ENCODE peak calls at places on chromosomes 13 and 19, in ten cellular contexts. Q, F, H, M, I, P, O, T, V and G are unnamed samples.

GRCh38 chr13:95485045-95485517 is 67.4 kb upstream of the CLDN10 start:
- DNase-seq in M (no peak), V (no peak), I (no peak), O (no peak), T (peak; percentile 30), P (no peak), H (peak; percentile 58), Q (no peak), F (no peak), G (no peak)

GRCh38 chr19:42153606-42154405 is 21.6 kb upstream of the POU2F2 start:
- DNase-seq in I (no peak), T (no peak), F (no peak), H (no peak), Q (no peak), P (no peak), O (no peak), M (no peak), V (no peak), G (peak; percentile 53)

GRCh38 chr13:30422056-30422914 is at the start of gene UBE2L5:
- DNase-seq in I (peak; percentile 82), P (peak; percentile 84), O (peak; percentile 66), V (peak; percentile 88), T (peak; percentile 78), H (peak; percentile 84), F (peak; percentile 74), Q (peak; percentile 31), M (peak; percentile 72), G (peak; percentile 85)

GRCh38 chr19:3693030-3693925 is 7.0 kb downstream of the PIP5K1C start:
- DNase-seq in O (no peak), H (no peak), I (no peak), T (no peak), F (no peak), P (no peak), Q (no peak), M (no peak), V (no peak), G (peak; percentile 57)

GRCh38 chr13:107531816-107532215 is 683.5 kb downstream of the LIG4 start:
- DNase-seq in T (no peak), H (no peak), F (no peak), I (no peak), O (no peak), Q (no peak), M (no peak), P (no peak), V (no peak), G (no peak)

GRCh38 chr13:60047943-60048342 is 115.8 kb downstream of the DIAPH3 start:
- DNase-seq in Q (no peak), O (no peak), H (peak; percentile 10), M (no peak), V (no peak), P (no peak), T (peak; percentile 9), F (no peak), I (no peak), G (no peak)

GRCh38 chr13:61410669-61411297 is 4.9 kb downstream of the PCDH20 start:
- DNase-seq in M (no peak), V (no peak), P (no peak), O (no peak), F (no peak), Q (no peak), T (peak; percentile 34), I (no peak), H (peak; percentile 35), G (peak; percentile 35)

GRCh38 chr13:60229708-60230272 is 66.1 kb upstream of the DIAPH3 start:
- DNase-seq in T (no peak), F (no peak), H (peak; percentile 6), V (no peak), O (no peak), I (no peak), P (no peak), M (no peak), Q (no peak), G (no peak)

GRCh38 chr19:39924952-39925351 is 9.5 kb downstream of the FCGBP start:
- DNase-seq in M (no peak), H (no peak), O (no peak), Q (no peak), P (no peak), V (no peak), T (no peak), F (no peak), I (no peak), G (no peak)

GRCh38 chr13:92054389-92054788 is 656.0 kb downstream of the GPC5 start:
- DNase-seq in T (no peak), Q (no peak), H (no peak), V (no peak), F (no peak), O (no peak), P (no peak), I (no peak), M (no peak), G (no peak)

GRCh38 chr19:47111081-47111589 is 2.4 kb downstream of the ZC3H4 start:
- DNase-seq in Q (no peak), M (peak; percentile 50), O (no peak), H (no peak), P (peak; percentile 44), T (no peak), F (no peak), V (peak; percentile 59), I (no peak), G (no peak)

GRCh38 chr13:24668955-24669354 is 11.3 kb upstream of the ATP12A start:
- DNase-seq in Q (no peak), V (no peak), F (no peak), O (no peak), P (peak; percentile 72), T (no peak), M (no peak), H (no peak), I (no peak), G (no peak)

GRCh38 chr13:24671367-24672117 is 8.7 kb upstream of the ATP12A start:
- DNase-seq in P (peak; percentile 46), T (peak; percentile 75), H (peak; percentile 91), V (no peak), F (peak; percentile 72), O (peak; percentile 48), M (no peak), I (no peak), Q (no peak), G (peak; percentile 80)

GRCh38 chr13:24668511-24668910 is 11.7 kb upstream of the ATP12A start:
- DNase-seq in F (no peak), P (no peak), V (no peak), M (no peak), I (no peak), O (no peak), T (no peak), H (no peak), Q (no peak), G (no peak)

GRCh38 chr13:24670927-24671326 is 9.3 kb upstream of the ATP12A start:
- DNase-seq in M (no peak), Q (no peak), H (peak; percentile 23), T (no peak), P (no peak), V (no peak), F (no peak), O (peak; percentile 45), I (no peak), G (peak; percentile 80)

GRCh38 chr13:24670174-24670573 is 10.0 kb upstream of the ATP12A start:
- DNase-seq in O (no peak), H (no peak), V (no peak), P (no peak), T (no peak), F (no peak), M (no peak), I (no peak), Q (no peak), G (no peak)
- H3K27me3 ChIP-seq in O (peaks cover 11% of the 10 kb centered on the region), H (no peaks in the 10 kb centered on the region), V (no peaks in the 10 kb centered on the region), P (no peaks in the 10 kb centered on the region), T (no peaks in the 10 kb centered on the region), F (no peaks in the 10 kb centered on the region), M (no peaks in the 10 kb centered on the region), I (peaks cover 59% of the 10 kb centered on the region), Q (no peaks in the 10 kb centered on the region), G (no peaks in the 10 kb centered on the region)

DNA sequence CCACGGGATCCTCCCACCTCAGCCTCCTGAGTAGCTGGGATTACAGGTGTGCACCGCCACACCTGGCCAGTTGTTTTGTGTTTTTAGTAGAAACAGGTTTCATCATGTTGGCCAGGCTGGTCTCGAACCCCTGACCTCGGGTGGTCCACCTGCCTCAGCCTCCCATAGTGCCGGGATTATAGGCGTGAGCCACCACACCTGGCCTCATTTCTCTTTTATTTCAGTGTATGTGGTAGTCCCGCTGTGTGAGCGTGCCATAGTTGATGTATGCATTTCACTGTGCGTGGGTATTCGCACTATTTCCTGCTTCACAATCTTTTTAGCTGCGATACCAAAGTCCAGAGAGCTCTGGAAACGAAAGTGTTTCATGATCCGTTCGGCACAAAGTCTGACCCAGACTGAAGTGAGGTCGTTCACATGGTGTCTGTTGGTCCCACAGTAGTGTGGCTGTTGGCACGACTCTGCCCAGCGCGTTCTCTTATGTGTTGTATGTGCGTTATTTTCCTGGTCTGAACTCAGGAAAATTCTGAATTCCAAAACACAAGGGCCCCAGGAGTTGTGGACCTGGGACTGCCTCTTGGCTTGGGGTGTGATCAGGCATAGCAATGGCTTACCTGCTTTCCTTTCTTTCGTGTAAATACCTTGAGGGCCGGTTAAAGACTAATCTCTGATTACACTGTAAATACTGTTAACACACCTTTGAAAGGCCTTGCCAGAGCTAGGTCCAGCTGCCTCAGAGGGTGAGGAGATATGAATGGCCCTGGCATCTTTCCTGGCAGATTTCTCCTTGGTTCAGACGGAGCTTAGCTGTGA is 8.6 kb downstream of the EPN1 start:
- DNase-seq in F (no peak), V (no peak), Q (no peak), I (no peak), T (no peak), P (peak; percentile 54), M (no peak), H (no peak), O (no peak), G (no peak)
- H3K36me3 ChIP-seq in F (peaks cover 48% of the 10 kb centered on the region), V (peaks cover 96% of the 10 kb centered on the region), Q (peaks cover 45% of the 10 kb centered on the region), I (peaks cover 97% of the 10 kb centered on the region), T (peaks cover 31% of the 10 kb centered on the region), P (no peaks in the 10 kb centered on the region), M (no peaks in the 10 kb centered on the region), H (peaks cover 11% of the 10 kb centered on the region), O (peaks cover 92% of the 10 kb centered on the region), G (peaks cover 6% of the 10 kb centered on the region)

DNA sequence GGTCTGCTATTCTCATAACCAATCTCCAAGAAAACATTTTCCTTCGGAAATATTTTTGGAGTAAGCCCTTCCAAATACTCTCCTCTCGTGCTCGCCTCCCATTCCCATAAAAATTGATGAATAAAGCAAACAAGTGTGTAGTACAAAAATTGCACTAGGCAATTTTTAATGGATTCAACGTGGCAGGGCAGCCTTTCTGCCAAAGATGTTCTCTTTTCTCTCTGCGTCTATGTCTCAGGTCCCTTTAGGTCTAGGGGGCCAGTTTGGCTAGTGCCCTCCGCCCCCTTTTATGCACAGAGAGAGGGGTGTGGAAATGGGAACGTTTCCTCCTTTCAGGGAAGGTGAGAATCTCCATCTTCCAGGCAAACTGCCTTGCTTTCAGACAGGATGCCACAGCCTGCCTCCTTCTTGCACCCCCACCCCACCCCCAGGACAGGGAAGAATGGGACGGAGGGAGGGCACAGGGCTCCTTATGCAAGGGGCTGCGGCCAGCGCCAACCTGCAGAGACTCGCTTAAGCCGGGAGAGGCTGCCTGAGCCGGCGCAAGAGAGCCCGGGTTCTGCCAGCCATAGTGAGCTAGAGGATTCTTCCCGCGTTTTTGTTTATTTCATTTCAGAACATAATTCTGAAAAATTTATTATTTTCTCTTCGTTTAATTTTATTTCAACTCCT is 2.7 kb upstream of the ZIC2 start:
- DNase-seq in H (no peak), T (no peak), V (no peak), M (no peak), P (no peak), Q (no peak), I (no peak), F (no peak), O (no peak), G (peak; percentile 89)
- H3K27me3 ChIP-seq in H (peaks cover 97% of the 10 kb centered on the region), T (peaks cover 80% of the 10 kb centered on the region), V (peaks cover 100% of the 10 kb centered on the region), M (peaks cover 3% of the 10 kb centered on the region), P (peaks cover 100% of the 10 kb centered on the region), Q (peaks cover 67% of the 10 kb centered on the region), I (peaks cover 100% of the 10 kb centered on the region), F (peaks cover 14% of the 10 kb centered on the region), O (no peaks in the 10 kb centered on the region), G (peaks cover 48% of the 10 kb centered on the region)

GRCh38 chr19:49664171-49665070 is 1.2 kb downstream of the IRF3 start:
- DNase-seq in I (peak; percentile 89), P (peak; percentile 92), T (peak; percentile 69), V (peak; percentile 93), O (peak; percentile 83), Q (peak; percentile 86), M (peak; percentile 96), H (peak; percentile 80), F (peak; percentile 88), G (peak; percentile 98)
- H3K36me3 ChIP-seq in I (peaks cover 37% of the 10 kb centered on the region), P (no peaks in the 10 kb centered on the region), T (peaks cover 18% of the 10 kb centered on the region), V (peaks cover 38% of the 10 kb centered on the region), O (peaks cover 56% of the 10 kb centered on the region), Q (peaks cover 32% of the 10 kb centered on the region), M (no peaks in the 10 kb centered on the region), H (peaks cover 8% of the 10 kb centered on the region), F (peaks cover 20% of the 10 kb centered on the region), G (peaks cover 35% of the 10 kb centered on the region)